ENCODE peak calls at places on chromosomes 6 and 20, in nine cellular contexts. M is Peyer's patch; P is tibial nerve; Y is sigmoid colon; D is upper lobe of right lung; V is HCT116; J is CD8-positive, alpha-beta T cell; U is WERI-Rb-1; F is tibial artery. R is an unnamed sample.

GRCh38 chr6:113530769-113531168 is 326.4 kb upstream of the MARCKS start:
- DNase-seq in M (no peak), P (no peak), Y (no peak), D (no peak), V (no peak), J (no peak), U (no peak), F (no peak), R (no peak)

GRCh38 chr6:163311830-163312229 is 102.7 kb upstream of the QKI start:
- DNase-seq in M (no peak), P (no peak), Y (no peak), D (no peak), V (peak; percentile 16), J (no peak), U (no peak), F (no peak), R (no peak)

GRCh38 chr6:129620234-129620610 is 89.8 kb downstream of the ARHGAP18 start:
- DNase-seq in M (no peak), P (no peak), Y (no peak), D (no peak), V (no peak), J (no peak), U (no peak), F (no peak), R (no peak)

GRCh38 chr20:54208492-54209044 is 681 bp downstream of the PFDN4 start:
- DNase-seq in M (peak; percentile 20), P (no peak), Y (no peak), D (no peak), V (no peak), J (peak; percentile 7), U (peak; percentile 19), F (no peak), R (no peak)

GRCh38 chr6:133274813-133275212 is 33.7 kb downstream of the EYA4 start:
- DNase-seq in M (no peak), P (no peak), Y (no peak), D (no peak), V (no peak), J (no peak), U (no peak), F (no peak), R (no peak)

GRCh38 chr6:34723203-34723602 is 26.6 kb upstream of the ILRUN start:
- DNase-seq in M (no peak), P (no peak), Y (no peak), D (no peak), V (no peak), J (no peak), U (peak; percentile 31), F (no peak), R (no peak)

GRCh38 chr6:160013987-160014868 is 45.3 kb downstream of the IGF2R start:
- DNase-seq in M (no peak), P (no peak), Y (no peak), D (no peak), V (no peak), J (peak; percentile 15), U (no peak), F (no peak), R (no peak)

GRCh38 chr6:44925100-44925739 is 402.9 kb upstream of the RUNX2 start:
- DNase-seq in M (no peak), P (no peak), Y (no peak), D (no peak), V (no peak), J (no peak), U (no peak), F (no peak), R (no peak)

GRCh38 chr6:14734416-14735340 is 511.2 kb upstream of the JARID2 start:
- DNase-seq in M (peak; percentile 31), P (no peak), Y (no peak), D (no peak), V (peak; percentile 72), J (no peak), U (no peak), F (no peak), R (no peak)

GRCh38 chr6:2216794-2217383 is 28.5 kb downstream of the GMDS start:
- DNase-seq in M (no peak), P (no peak), Y (no peak), D (no peak), V (no peak), J (no peak), U (peak; percentile 17), F (no peak), R (no peak)

GRCh38 chr6:133889557-133890301 is 816 bp downstream of the TCF21 start:
- DNase-seq in M (no peak), P (no peak), Y (no peak), D (no peak), V (no peak), J (no peak), U (no peak), F (no peak), R (no peak)

GRCh38 chr20:2750343-2751251 is 49.8 kb downstream of the CPXM1 start:
- DNase-seq in M (no peak), P (no peak), Y (peak; percentile 86), D (peak; percentile 82), V (no peak), J (no peak), U (no peak), F (no peak), R (peak; percentile 60)

GRCh38 chr6:112330071-112330876 is 16.9 kb upstream of the RFPL4B start:
- DNase-seq in M (no peak), P (no peak), Y (no peak), D (no peak), V (no peak), J (no peak), U (no peak), F (no peak), R (no peak)

GRCh38 chr20:10551732-10552724 is 116.9 kb downstream of the SLX4IP start:
- DNase-seq in M (no peak), P (no peak), Y (no peak), D (no peak), V (no peak), J (no peak), U (peak; percentile 57), F (no peak), R (no peak)

GRCh38 chr20:10741060-10741459 is 67.3 kb upstream of the JAG1 start:
- DNase-seq in M (no peak), P (no peak), Y (no peak), D (no peak), V (no peak), J (no peak), U (no peak), F (no peak), R (no peak)

GRCh38 chr20:46311719-46312074 is 3.4 kb upstream of the CDH22 start:
- DNase-seq in M (no peak), P (no peak), Y (no peak), D (no peak), V (no peak), J (no peak), U (no peak), F (no peak), R (no peak)

GRCh38 chr6:84685983-84686584 is 78.3 kb downstream of the TBX18 start:
- DNase-seq in M (no peak), P (no peak), Y (no peak), D (no peak), V (peak; percentile 23), J (no peak), U (no peak), F (no peak), R (no peak)

DNA sequence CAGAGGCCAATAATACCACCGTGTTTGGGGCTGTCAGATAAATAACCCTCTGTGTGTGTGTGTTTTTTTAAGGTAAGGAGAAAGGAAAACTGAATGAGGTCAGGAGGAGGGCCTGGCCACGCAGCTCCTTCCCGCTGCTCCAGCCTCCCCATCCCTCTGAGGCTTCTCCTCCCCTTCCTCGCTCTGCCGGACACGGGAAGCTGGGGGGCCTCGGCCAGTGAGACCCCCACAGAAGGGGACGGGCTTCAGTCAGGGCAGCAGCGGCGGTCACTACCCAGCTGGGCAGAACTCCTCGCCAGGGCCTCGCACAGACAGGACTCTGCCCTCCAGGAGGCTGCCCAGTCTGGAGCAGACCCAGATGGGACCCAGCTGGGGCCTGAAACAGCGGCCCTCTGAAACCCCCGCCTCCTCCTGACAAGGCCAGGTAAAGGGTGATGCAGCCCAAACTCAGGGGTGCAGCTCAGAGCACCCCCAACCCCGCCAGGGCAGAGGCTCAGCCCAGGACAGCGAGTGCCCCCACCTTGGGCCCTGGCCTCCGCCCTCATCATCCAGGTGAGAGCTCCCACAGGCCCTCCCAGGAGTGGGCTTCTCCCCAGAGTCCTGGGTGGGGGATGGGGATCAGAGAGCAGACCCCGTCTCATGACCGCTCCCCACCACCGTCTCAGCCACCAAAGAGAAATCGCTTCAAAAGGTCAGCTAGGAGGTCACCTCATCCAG is 2.3 kb downstream of the EEF1A2 start:
- DNase-seq in M (no peak), P (no peak), Y (peak; percentile 65), D (peak; percentile 65), V (no peak), J (no peak), U (no peak), F (no peak), R (no peak)
- H3K4me3 ChIP-seq in M (no peak overlapping the region), P (no peak overlapping the region), Y (peak overlapping the region; percentile 34), D (peak overlapping the region; percentile 33), V (no peak overlapping the region), J (peak overlapping the region; percentile 18), U (peak overlapping the region; percentile 0), F (peak overlapping the region; percentile 42), R (no peak overlapping the region)

GRCh38 chr20:63082308-63082938 is 75.7 kb upstream of the BHLHE23 start:
- DNase-seq in M (no peak), P (no peak), Y (peak; percentile 41), D (peak; percentile 66), V (no peak), J (no peak), U (no peak), F (peak; percentile 60), R (peak; percentile 69)
- H3K9me3 ChIP-seq in M (no peaks in the 10 kb centered on the region), P (no peaks in the 10 kb centered on the region), Y (no peaks in the 10 kb centered on the region), D (peaks cover 2% of the 10 kb centered on the region), V (no peaks in the 10 kb centered on the region), J (no peaks in the 10 kb centered on the region), U (peaks cover 17% of the 10 kb centered on the region), F (peaks cover 2% of the 10 kb centered on the region), R (peaks cover 16% of the 10 kb centered on the region)

GRCh38 chr20:8454137-8454712 is 322.2 kb downstream of the PLCB1 start:
- DNase-seq in M (no peak), P (no peak), Y (no peak), D (no peak), V (peak; percentile 41), J (no peak), U (no peak), F (no peak), R (no peak)
- TF ChIP-seq CTCF in M (no peak), P (no peak), Y (peak; percentile 7), D (peak; percentile 16), V (peak; percentile 40), J (no peak), U (peak; percentile 54), F (no peak), R (no peak)

DNA sequence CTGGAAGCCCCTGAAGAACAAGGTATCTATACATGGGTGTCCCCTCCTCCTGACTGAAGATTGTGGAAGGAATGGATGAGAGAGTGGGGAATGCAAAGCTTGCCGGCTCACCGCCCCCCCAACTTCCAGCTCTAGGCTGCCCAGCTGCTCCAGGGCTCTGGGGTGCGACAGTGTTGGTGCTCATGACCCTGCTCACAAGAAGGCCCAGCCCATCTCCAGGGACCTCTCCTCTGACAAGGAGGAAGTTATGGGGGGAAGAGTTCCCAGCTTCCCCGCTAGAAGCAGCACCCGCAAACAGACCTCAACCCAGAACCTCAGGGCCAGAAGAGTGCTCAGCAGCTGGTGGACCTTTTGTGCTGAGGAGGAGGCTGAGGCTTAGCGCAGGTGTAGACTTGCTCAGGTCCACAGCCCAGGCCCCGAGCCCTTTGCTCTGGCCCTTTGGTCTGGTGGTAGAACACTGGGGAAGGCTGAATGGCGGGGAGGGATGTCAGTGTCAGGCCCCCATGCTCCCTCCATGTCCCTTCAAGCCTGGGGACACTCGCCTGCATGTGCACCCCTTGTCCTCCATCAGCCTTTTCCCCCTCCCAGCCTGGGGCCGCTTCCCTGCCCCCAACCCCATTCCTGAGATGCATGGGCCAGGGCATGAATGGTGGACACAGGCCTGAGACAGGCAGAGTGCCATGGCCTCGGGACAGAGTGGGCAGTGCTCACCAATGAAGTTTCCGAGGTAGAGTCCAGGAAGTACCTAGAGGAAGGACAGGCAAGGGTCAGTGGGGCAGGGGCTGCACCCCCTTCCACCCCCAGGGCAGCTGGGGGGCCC is 1.3 kb downstream of the DUSP15 start:
- DNase-seq in M (no peak), P (no peak), Y (no peak), D (no peak), V (no peak), J (no peak), U (no peak), F (no peak), R (no peak)
- H3K4me3 ChIP-seq in M (no peak overlapping the region), P (peak overlapping the region; percentile 80), Y (peak overlapping the region; percentile 53), D (peak overlapping the region; percentile 68), V (no peak overlapping the region), J (peak overlapping the region; percentile 44), U (peak overlapping the region; percentile 73), F (peak overlapping the region; percentile 73), R (no peak overlapping the region)